ENCODE peak calls at places on chromosomes 3 and 15, in five cellular contexts. W, M, P, F and I are unnamed samples.
A peak's percentile ranks its signal among the peaks of the same experiment; 100 is the strongest.

GRCh38 chr3:152271465-152272035 is 2.8 kb downstream of the MBNL1 start:
- DNase-seq in W (no peak), M (no peak), P (no peak), F (no peak), I (no peak)

GRCh38 chr3:187744169-187745151 is 808 bp downstream of the BCL6 start:
- DNase-seq in W (peak; percentile 26), M (peak; percentile 60), P (peak; percentile 77), F (no peak), I (no peak)

GRCh38 chr3:155390361-155390760 is 96.9 kb upstream of the STRIT1 start:
- DNase-seq in W (no peak), M (no peak), P (no peak), F (no peak), I (no peak)

GRCh38 chr3:55804170-55805095 is 317.3 kb upstream of the WNT5A start:
- DNase-seq in W (no peak), M (no peak), P (no peak), F (no peak), I (no peak)

GRCh38 chr3:6861989-6862879 is 1.3 kb downstream of the GRM7 start:
- DNase-seq in W (no peak), M (no peak), P (no peak), F (no peak), I (no peak)

GRCh38 chr15:78093242-78094020 is 1.1 kb downstream of the SH2D7 start:
- DNase-seq in W (no peak), M (peak; percentile 88), P (peak; percentile 32), F (no peak), I (no peak)

GRCh38 chr15:35596261-35596660 is 50.3 kb upstream of the DPH6 start:
- DNase-seq in W (no peak), M (no peak), P (no peak), F (no peak), I (no peak)

GRCh38 chr3:98874602-98875249 is 26.8 kb downstream of the DCBLD2 start:
- DNase-seq in W (no peak), M (no peak), P (no peak), F (no peak), I (no peak)

GRCh38 chr15:62958528-62958927 is 84.0 kb upstream of the TPM1 start:
- DNase-seq in W (no peak), M (no peak), P (no peak), F (no peak), I (no peak)

GRCh38 chr15:90665288-90666134 is 51.6 kb upstream of the BLM start:
- DNase-seq in W (no peak), M (peak; percentile 61), P (peak; percentile 86), F (peak; percentile 71), I (no peak)

GRCh38 chr3:52845691-52846426 is 11.0 kb upstream of the MUSTN1 start:
- DNase-seq in W (no peak), M (no peak), P (no peak), F (no peak), I (no peak)

GRCh38 chr3:195084746-195085145 is 186.2 kb downstream of the XXYLT1 start:
- DNase-seq in W (no peak), M (no peak), P (peak; percentile 23), F (no peak), I (no peak)

GRCh38 chr15:32641517-32642059 is at the start of gene SCG5:
- DNase-seq in W (no peak), M (peak; percentile 40), P (no peak), F (no peak), I (no peak)

GRCh38 chr3:183497313-183497712 is 58.2 kb downstream of the KLHL6 start:
- DNase-seq in W (no peak), M (no peak), P (no peak), F (no peak), I (no peak)

GRCh38 chr3:197465996-197466549 is 89.7 kb downstream of the BDH1 start:
- DNase-seq in W (no peak), M (peak; percentile 91), P (no peak), F (no peak), I (no peak)

GRCh38 chr15:45105586-45105985 is 8.4 kb downstream of the DUOX2 start:
- DNase-seq in W (no peak), M (no peak), P (no peak), F (peak; percentile 21), I (no peak)

GRCh38 chr3:114597012-114597411 is 303.2 kb downstream of the TIGIT start:
- DNase-seq in W (no peak), M (no peak), P (no peak), F (no peak), I (no peak)

GRCh38 chr15:65355173-65355982 is 22.4 kb downstream of the IGDCC3 start:
- DNase-seq in W (no peak), M (no peak), P (no peak), F (no peak), I (no peak)

GRCh38 chr3:47010050-47010712 is 30.7 kb downstream of the NBEAL2 start:
- DNase-seq in W (no peak), M (no peak), P (no peak), F (peak; percentile 77), I (no peak)

GRCh38 chr15:74209997-74210573 is 7.5 kb upstream of the STRA6 start:
- DNase-seq in W (no peak), M (peak; percentile 83), P (no peak), F (no peak), I (no peak)

GRCh38 chr3:108394563-108394962 is 98.2 kb downstream of the HHLA2 start:
- DNase-seq in W (no peak), M (no peak), P (no peak), F (no peak), I (no peak)

GRCh38 chr15:89898628-89899302 is 5.0 kb upstream of the AP3S2 start:
- DNase-seq in W (no peak), M (peak; percentile 57), P (no peak), F (no peak), I (peak; percentile 23)

GRCh38 chr3:124082343-124082742 is 90.4 kb upstream of the ROPN1 start:
- DNase-seq in W (no peak), M (no peak), P (no peak), F (no peak), I (no peak)

GRCh38 chr15:101439285-101439919 is 50.1 kb downstream of the PCSK6 start:
- DNase-seq in W (no peak), M (no peak), P (no peak), F (peak; percentile 53), I (no peak)

GRCh38 chr15:87961851-87962816 is 294.4 kb downstream of the NTRK3 start:
- DNase-seq in W (no peak), M (no peak), P (no peak), F (no peak), I (no peak)

GRCh38 chr3:33096103-33096868 is 660 bp downstream of the GLB1 start:
- DNase-seq in W (peak; percentile 29), M (peak; percentile 56), P (peak; percentile 73), F (peak; percentile 81), I (peak; percentile 29)

GRCh38 chr15:88858934-88859333 is 36.4 kb downstream of the HAPLN3 start:
- DNase-seq in W (no peak), M (no peak), P (no peak), F (no peak), I (no peak)

GRCh38 chr15:73752817-73753214 is 335 bp downstream of the INSYN1 start:
- DNase-seq in W (no peak), M (no peak), P (no peak), F (no peak), I (no peak)

GRCh38 chr15:45187894-45188830 is at the start of gene SHF:
- DNase-seq in W (peak; percentile 47), M (peak; percentile 9), P (peak; percentile 84), F (no peak), I (peak; percentile 44)

GRCh38 chr3:45792516-45793172 is 3.7 kb downstream of the SLC6A20 start:
- DNase-seq in W (no peak), M (no peak), P (no peak), F (peak; percentile 50), I (no peak)